ENCODE peak calls at places on chromosomes 3 and 15, in four cellular contexts. One of them, this sample, is unnamed.
A peak's percentile ranks its signal among the peaks of the same experiment; 100 is the strongest.

GRCh38 chr15:92159906-92160841 is 233.5 kb upstream of the ST8SIA2 start:
- DNase-seq in GM23248: no peak
- DNase-seq in mesendoderm: peak; percentile 40
- DNase-seq in fibroblast of lung: no peak
- DNase-seq in this sample: no peak

GRCh38 chr3:50616003-50616769 is 765 bp upstream of the MAPKAPK3 start:
- DNase-seq in mesendoderm: peak; percentile 92
- DNase-seq in GM23248: peak; percentile 92
- DNase-seq in fibroblast of lung: peak; percentile 70
- DNase-seq in this sample: peak; percentile 82

GRCh38 chr15:88897456-88898194 is 2.3 kb upstream of the HAPLN3 start:
- DNase-seq in fibroblast of lung: peak; percentile 86
- DNase-seq in GM23248: peak; percentile 93
- DNase-seq in mesendoderm: peak; percentile 54
- DNase-seq in this sample: no peak

GRCh38 chr15:26475554-26475953 is 297.3 kb downstream of the GABRB3 start:
- DNase-seq in GM23248: no peak
- DNase-seq in mesendoderm: no peak
- DNase-seq in fibroblast of lung: no peak
- DNase-seq in this sample: no peak

GRCh38 chr3:177300039-177300833 is 103.0 kb upstream of the TBL1XR1 start:
- DNase-seq in GM23248: peak; percentile 23
- DNase-seq in mesendoderm: no peak
- DNase-seq in fibroblast of lung: peak; percentile 78
- DNase-seq in this sample: no peak

GRCh38 chr15:59216911-59217310 is 10.3 kb downstream of the LDHAL6B start:
- DNase-seq in GM23248: no peak
- DNase-seq in mesendoderm: no peak
- DNase-seq in fibroblast of lung: no peak
- DNase-seq in this sample: no peak

GRCh38 chr3:168249048-168249538 is 153.4 kb upstream of the GOLIM4 start:
- DNase-seq in GM23248: peak; percentile 18
- DNase-seq in fibroblast of lung: peak; percentile 29
- DNase-seq in mesendoderm: peak; percentile 84
- DNase-seq in this sample: no peak

GRCh38 chr15:60795889-60796288 is 316.9 kb upstream of the ICE2 start:
- DNase-seq in fibroblast of lung: no peak
- DNase-seq in mesendoderm: no peak
- DNase-seq in GM23248: no peak
- DNase-seq in this sample: no peak

GRCh38 chr15:39296955-39297354 is 283.9 kb upstream of the THBS1 start:
- DNase-seq in fibroblast of lung: no peak
- DNase-seq in mesendoderm: no peak
- DNase-seq in GM23248: no peak
- DNase-seq in this sample: no peak

GRCh38 chr3:120516142-120516541 is 65.3 kb upstream of the FSTL1 start:
- DNase-seq in mesendoderm: peak; percentile 58
- DNase-seq in fibroblast of lung: no peak
- DNase-seq in GM23248: no peak
- DNase-seq in this sample: no peak

GRCh38 chr15:99907698-99908097 is 174.5 kb upstream of the LYSMD4 start:
- DNase-seq in GM23248: no peak
- DNase-seq in mesendoderm: no peak
- DNase-seq in fibroblast of lung: no peak
- DNase-seq in this sample: no peak

GRCh38 chr3:194872669-194872977 is 186.9 kb downstream of the FAM43A start:
- DNase-seq in mesendoderm: peak; percentile 52
- DNase-seq in fibroblast of lung: peak; percentile 78
- DNase-seq in GM23248: peak; percentile 83
- DNase-seq in this sample: peak; percentile 10

GRCh38 chr3:17183951-17184550 is 299.3 kb downstream of the PLCL2 start:
- DNase-seq in GM23248: peak; percentile 76
- DNase-seq in fibroblast of lung: peak; percentile 81
- DNase-seq in mesendoderm: peak; percentile 11
- DNase-seq in this sample: peak; percentile 8

GRCh38 chr3:186268616-186269448 is 93.2 kb downstream of the DGKG start:
- DNase-seq in fibroblast of lung: peak; percentile 14
- DNase-seq in GM23248: peak; percentile 55
- DNase-seq in mesendoderm: peak; percentile 62
- DNase-seq in this sample: no peak

GRCh38 chr15:91068966-91069365 is 31.1 kb upstream of the SV2B start:
- DNase-seq in fibroblast of lung: no peak
- DNase-seq in GM23248: no peak
- DNase-seq in mesendoderm: peak; percentile 3
- DNase-seq in this sample: no peak

GRCh38 chr3:152235709-152236298 is 32.9 kb upstream of the MBNL1 start:
- DNase-seq in GM23248: peak; percentile 65
- DNase-seq in fibroblast of lung: peak; percentile 51
- DNase-seq in mesendoderm: peak; percentile 55
- DNase-seq in this sample: peak; percentile 6

GRCh38 chr3:43076857-43077256 is 29.0 kb downstream of the POMGNT2 start:
- DNase-seq in GM23248: no peak
- DNase-seq in mesendoderm: no peak
- DNase-seq in fibroblast of lung: no peak
- DNase-seq in this sample: no peak

GRCh38 chr3:11465744-11466611 is 177.7 kb downstream of the VGLL4 start:
- DNase-seq in GM23248: peak; percentile 96
- DNase-seq in mesendoderm: no peak
- DNase-seq in fibroblast of lung: peak; percentile 95
- DNase-seq in this sample: no peak

GRCh38 chr3:169478566-169479313 is 184.8 kb downstream of the MECOM start:
- DNase-seq in fibroblast of lung: peak; percentile 80
- DNase-seq in GM23248: peak; percentile 24
- DNase-seq in mesendoderm: peak; percentile 87
- DNase-seq in this sample: no peak

GRCh38 chr3:128281461-128282367 is 128.4 kb downstream of the EEFSEC start:
- DNase-seq in fibroblast of lung: no peak
- DNase-seq in GM23248: no peak
- DNase-seq in mesendoderm: no peak
- DNase-seq in this sample: no peak
- H3K9ac ChIP-seq in fibroblast of lung: no peak overlapping the region
- H3K9ac ChIP-seq in GM23248: no peak overlapping the region
- H3K9ac ChIP-seq in mesendoderm: no peak overlapping the region
- H3K9ac ChIP-seq in this sample: no peak overlapping the region

GRCh38 chr15:69860921-69861320 is 236.8 kb downstream of the TLE3 start:
- DNase-seq in mesendoderm: no peak
- DNase-seq in GM23248: no peak
- DNase-seq in fibroblast of lung: no peak
- DNase-seq in this sample: no peak

GRCh38 chr15:69860316-69860715 is 237.4 kb downstream of the TLE3 start:
- DNase-seq in GM23248: no peak
- DNase-seq in fibroblast of lung: no peak
- DNase-seq in mesendoderm: no peak
- DNase-seq in this sample: no peak

GRCh38 chr15:69863446-69863845 is 234.3 kb downstream of the TLE3 start:
- DNase-seq in GM23248: no peak
- DNase-seq in mesendoderm: no peak
- DNase-seq in fibroblast of lung: no peak
- DNase-seq in this sample: no peak

GRCh38 chr15:69862540-69862939 is 235.2 kb downstream of the TLE3 start:
- DNase-seq in mesendoderm: peak; percentile 26
- DNase-seq in fibroblast of lung: no peak
- DNase-seq in GM23248: no peak
- DNase-seq in this sample: no peak

DNA sequence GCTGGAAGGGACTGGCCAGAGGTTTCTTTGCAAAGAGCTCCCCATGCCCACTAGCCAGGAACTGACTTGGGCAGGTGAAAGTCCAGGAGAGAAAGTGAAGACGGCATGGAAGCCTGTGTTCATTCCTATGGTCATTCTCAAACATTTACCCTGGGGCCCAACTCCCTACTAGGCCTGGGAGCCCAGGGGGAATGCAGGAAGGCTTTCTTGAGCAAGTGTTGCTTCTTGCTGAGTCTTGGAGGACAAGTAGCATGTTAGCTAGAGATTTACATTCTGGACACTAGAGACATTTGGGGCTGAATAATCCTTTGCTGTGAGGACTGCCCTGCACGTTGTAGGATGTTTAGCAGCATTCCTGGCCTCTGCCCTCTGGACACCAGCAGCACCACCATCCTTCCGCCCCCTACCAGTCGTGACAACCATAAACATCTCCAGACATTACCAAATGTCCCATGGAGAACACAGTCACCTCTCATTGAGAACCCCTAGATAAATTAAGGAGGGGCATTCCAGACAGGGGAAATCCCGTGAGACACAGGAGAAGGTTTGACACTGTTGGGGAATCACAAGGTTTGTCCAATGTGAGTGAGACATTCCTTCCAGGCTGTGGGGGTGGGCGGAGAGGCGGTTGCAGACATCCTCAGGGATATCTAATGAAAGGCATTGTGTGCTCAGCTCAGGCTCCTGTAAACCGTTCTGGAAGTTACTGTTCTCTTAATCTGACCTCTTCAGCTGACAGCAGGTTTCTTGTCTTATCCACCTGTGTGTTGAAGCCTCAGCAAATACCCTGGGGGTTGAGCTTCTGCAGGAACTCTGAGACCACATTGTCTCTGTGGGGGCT is 236.2 kb downstream of the TLE3 start:
- DNase-seq in GM23248: no peak
- DNase-seq in fibroblast of lung: no peak
- DNase-seq in mesendoderm: peak; percentile 93
- DNase-seq in this sample: no peak
- H3K9ac ChIP-seq in GM23248: no peak overlapping the region
- H3K9ac ChIP-seq in fibroblast of lung: no peak overlapping the region
- H3K9ac ChIP-seq in mesendoderm: no peak overlapping the region
- H3K9ac ChIP-seq in this sample: no peak overlapping the region

GRCh38 chr3:47464603-47465002 is 11.1 kb downstream of the SCAP start:
- DNase-seq in fibroblast of lung: no peak
- DNase-seq in mesendoderm: no peak
- DNase-seq in GM23248: no peak
- DNase-seq in this sample: no peak
- H3K9ac ChIP-seq in fibroblast of lung: no peak overlapping the region
- H3K9ac ChIP-seq in mesendoderm: no peak overlapping the region
- H3K9ac ChIP-seq in GM23248: no peak overlapping the region
- H3K9ac ChIP-seq in this sample: no peak overlapping the region

GRCh38 chr3:60756231-60756630 is 495.0 kb downstream of the FHIT start:
- DNase-seq in GM23248: peak; percentile 80
- DNase-seq in fibroblast of lung: peak; percentile 53
- DNase-seq in mesendoderm: no peak
- DNase-seq in this sample: no peak
- H3K9ac ChIP-seq in GM23248: no peak overlapping the region
- H3K9ac ChIP-seq in fibroblast of lung: no peak overlapping the region
- H3K9ac ChIP-seq in mesendoderm: no peak overlapping the region
- H3K9ac ChIP-seq in this sample: no peak overlapping the region

DNA sequence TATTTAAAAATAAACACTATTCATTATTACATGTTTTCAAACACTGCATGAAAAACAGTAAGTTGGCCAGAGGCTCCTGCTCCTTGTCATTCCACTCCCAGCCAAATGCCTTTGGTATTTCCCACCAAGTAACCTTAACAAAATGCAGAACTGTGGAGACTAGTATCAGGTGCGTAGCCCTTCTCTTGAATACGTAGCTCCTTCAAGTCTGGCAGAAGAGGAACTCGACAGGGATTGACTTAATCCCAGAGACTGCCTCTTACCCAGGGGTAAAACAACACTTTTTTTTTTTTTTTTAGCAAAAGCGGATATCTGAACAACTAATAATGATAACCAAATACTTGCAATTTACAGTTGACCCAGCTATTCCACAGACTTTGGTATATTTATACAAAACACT is 738 bp downstream of the COMMD2 start:
- DNase-seq in mesendoderm: peak; percentile 33
- DNase-seq in GM23248: peak; percentile 23
- DNase-seq in fibroblast of lung: peak; percentile 17
- DNase-seq in this sample: no peak
- H3K9ac ChIP-seq in mesendoderm: peak overlapping the region; percentile 84
- H3K9ac ChIP-seq in GM23248: peak overlapping the region; percentile 79
- H3K9ac ChIP-seq in fibroblast of lung: no peak overlapping the region
- H3K9ac ChIP-seq in this sample: peak overlapping the region; percentile 85

GRCh38 chr3:14900881-14901873 is 46.2 kb upstream of the NR2C2 start:
- DNase-seq in GM23248: no peak
- DNase-seq in mesendoderm: no peak
- DNase-seq in fibroblast of lung: no peak
- DNase-seq in this sample: no peak
- H3K9ac ChIP-seq in GM23248: no peak overlapping the region
- H3K9ac ChIP-seq in mesendoderm: no peak overlapping the region
- H3K9ac ChIP-seq in fibroblast of lung: no peak overlapping the region
- H3K9ac ChIP-seq in this sample: no peak overlapping the region

DNA sequence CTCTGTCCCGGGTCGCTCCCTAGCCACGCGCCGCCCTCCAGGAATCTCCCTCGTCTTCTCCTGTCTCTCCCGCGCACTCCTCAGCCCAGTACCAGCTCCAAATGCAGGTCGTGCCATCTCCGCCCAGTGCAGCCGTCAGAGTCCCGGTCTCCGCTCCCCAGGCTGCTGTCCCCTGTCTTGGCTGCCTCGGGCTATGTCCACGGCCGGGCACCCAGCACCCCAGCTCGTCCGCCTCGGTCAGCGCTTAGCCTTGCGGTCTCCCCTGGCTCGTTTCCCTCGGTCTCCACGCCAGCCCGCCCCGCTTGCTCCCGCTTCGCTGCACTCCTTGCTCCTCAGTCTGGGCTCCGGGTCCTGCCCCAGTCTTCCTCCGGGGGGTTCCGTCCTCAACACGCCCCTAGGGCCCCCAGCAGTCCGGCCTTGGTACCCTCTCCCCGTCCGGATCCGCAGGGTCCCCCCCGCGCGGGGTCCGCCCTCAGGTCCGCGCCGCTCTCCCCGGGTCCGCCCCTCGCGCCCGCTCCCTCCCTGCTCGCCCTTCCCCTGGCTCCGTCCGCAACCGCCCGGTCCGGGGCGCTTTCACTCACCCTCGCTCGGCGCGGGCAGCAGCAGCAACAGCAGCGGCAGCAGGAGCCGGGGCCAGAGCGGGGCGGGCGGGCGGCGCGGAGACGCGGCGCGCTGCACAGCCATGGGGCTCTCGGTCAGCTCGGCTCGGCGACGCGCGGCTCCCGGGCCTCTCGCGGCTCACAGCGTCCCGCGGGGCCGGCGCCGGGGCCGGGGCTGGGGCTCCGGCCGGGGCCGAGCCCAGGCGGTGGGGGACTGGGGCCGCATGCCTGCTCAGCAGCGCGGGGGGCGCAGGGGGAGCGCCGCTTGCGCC is 462 bp downstream of the IGDCC3 start:
- DNase-seq in GM23248: peak; percentile 49
- DNase-seq in mesendoderm: peak; percentile 77
- DNase-seq in fibroblast of lung: peak; percentile 48
- DNase-seq in this sample: no peak
- H3K9ac ChIP-seq in GM23248: no peak overlapping the region
- H3K9ac ChIP-seq in mesendoderm: peak overlapping the region; percentile 76
- H3K9ac ChIP-seq in fibroblast of lung: no peak overlapping the region
- H3K9ac ChIP-seq in this sample: peak overlapping the region; percentile 8

GRCh38 chr3:191003742-191004141 is 141.2 kb upstream of the GMNC start:
- DNase-seq in fibroblast of lung: no peak
- DNase-seq in GM23248: no peak
- DNase-seq in mesendoderm: no peak
- DNase-seq in this sample: no peak

GRCh38 chr3:191008074-191008473 is 145.6 kb upstream of the GMNC start:
- DNase-seq in GM23248: no peak
- DNase-seq in mesendoderm: no peak
- DNase-seq in fibroblast of lung: no peak
- DNase-seq in this sample: no peak

DNA sequence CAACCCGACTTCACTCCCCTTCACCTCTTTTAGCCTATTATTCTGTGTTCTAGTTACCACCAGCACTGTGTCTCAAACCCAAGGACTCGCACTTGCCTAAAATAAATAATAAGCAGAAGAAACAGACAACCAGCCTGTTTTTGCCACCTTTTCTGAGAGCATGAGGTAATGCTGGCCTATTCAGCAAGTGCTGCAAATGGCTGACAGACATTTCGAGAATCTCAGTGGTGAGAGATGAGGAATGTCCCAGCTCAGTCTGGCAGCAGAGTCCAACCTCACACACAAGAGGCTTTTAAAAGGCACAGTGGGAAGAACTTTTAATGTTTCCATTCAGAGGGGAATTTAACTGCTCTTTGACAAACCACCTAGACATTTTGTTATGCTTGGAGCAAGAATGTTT is 143.3 kb upstream of the GMNC start:
- DNase-seq in mesendoderm: peak; percentile 80
- DNase-seq in fibroblast of lung: peak; percentile 23
- DNase-seq in GM23248: no peak
- DNase-seq in this sample: no peak
- H3K9ac ChIP-seq in mesendoderm: no peak overlapping the region
- H3K9ac ChIP-seq in fibroblast of lung: no peak overlapping the region
- H3K9ac ChIP-seq in GM23248: no peak overlapping the region
- H3K9ac ChIP-seq in this sample: no peak overlapping the region

This sample was measured in HCT116.